ENCODE peak calls at places on chromosome 13, in seven cellular contexts. One of them, this sample, is unnamed.

GRCh38 chr13:23668557-23668956 is 98.3 kb downstream of the TNFRSF19 start:
- DNase-seq in T-cell: no peak
- DNase-seq in naive thymus-derived CD8-positive, alpha-beta T cell: no peak
- DNase-seq in astrocyte of the spinal cord: no peak
- DNase-seq in stimulated activated CD4-positive, alpha-beta T cell treated with anti-CD3 and anti-CD28 coated beads, Interleukin-4, amount 100 ng/mL, for 48 hours: no peak
- DNase-seq in T-helper 17 cell: no peak
- DNase-seq in mesenteric fat pad: no peak
- DNase-seq in this sample: no peak

GRCh38 chr13:113814435-113814821 is 49.4 kb downstream of the GAS6 start:
- DNase-seq in astrocyte of the spinal cord: peak
- DNase-seq in naive thymus-derived CD8-positive, alpha-beta T cell: no peak
- DNase-seq in T-cell: no peak
- DNase-seq in T-helper 17 cell: no peak
- DNase-seq in mesenteric fat pad: no peak
- DNase-seq in stimulated activated CD4-positive, alpha-beta T cell treated with anti-CD3 and anti-CD28 coated beads, Interleukin-4, amount 100 ng/mL, for 48 hours: no peak
- DNase-seq in this sample: no peak

GRCh38 chr13:40330950-40331349 is 335.5 kb downstream of the FOXO1 start:
- DNase-seq in stimulated activated CD4-positive, alpha-beta T cell treated with anti-CD3 and anti-CD28 coated beads, Interleukin-4, amount 100 ng/mL, for 48 hours: no peak
- DNase-seq in astrocyte of the spinal cord: no peak
- DNase-seq in mesenteric fat pad: no peak
- DNase-seq in T-cell: no peak
- DNase-seq in T-helper 17 cell: no peak
- DNase-seq in naive thymus-derived CD8-positive, alpha-beta T cell: no peak
- DNase-seq in this sample: no peak

GRCh38 chr13:24540236-24541126 is 27.9 kb upstream of the PARP4 start:
- DNase-seq in naive thymus-derived CD8-positive, alpha-beta T cell: no peak
- DNase-seq in T-helper 17 cell: no peak
- DNase-seq in T-cell: no peak
- DNase-seq in astrocyte of the spinal cord: no peak
- DNase-seq in stimulated activated CD4-positive, alpha-beta T cell treated with anti-CD3 and anti-CD28 coated beads, Interleukin-4, amount 100 ng/mL, for 48 hours: peak
- DNase-seq in mesenteric fat pad: no peak
- DNase-seq in this sample: peak

GRCh38 chr13:99686944-99687382 is 185.7 kb downstream of the TM9SF2 start:
- DNase-seq in stimulated activated CD4-positive, alpha-beta T cell treated with anti-CD3 and anti-CD28 coated beads, Interleukin-4, amount 100 ng/mL, for 48 hours: no peak
- DNase-seq in astrocyte of the spinal cord: no peak
- DNase-seq in T-cell: no peak
- DNase-seq in T-helper 17 cell: no peak
- DNase-seq in naive thymus-derived CD8-positive, alpha-beta T cell: no peak
- DNase-seq in mesenteric fat pad: no peak
- DNase-seq in this sample: no peak

GRCh38 chr13:33612641-33613638 is 205.0 kb upstream of the RFC3 start:
- DNase-seq in naive thymus-derived CD8-positive, alpha-beta T cell: no peak
- DNase-seq in T-cell: no peak
- DNase-seq in mesenteric fat pad: no peak
- DNase-seq in astrocyte of the spinal cord: no peak
- DNase-seq in T-helper 17 cell: no peak
- DNase-seq in stimulated activated CD4-positive, alpha-beta T cell treated with anti-CD3 and anti-CD28 coated beads, Interleukin-4, amount 100 ng/mL, for 48 hours: no peak
- DNase-seq in this sample: peak

GRCh38 chr13:27954406-27954851 is 14.7 kb downstream of the CDX2 start:
- DNase-seq in naive thymus-derived CD8-positive, alpha-beta T cell: no peak
- DNase-seq in stimulated activated CD4-positive, alpha-beta T cell treated with anti-CD3 and anti-CD28 coated beads, Interleukin-4, amount 100 ng/mL, for 48 hours: no peak
- DNase-seq in mesenteric fat pad: no peak
- DNase-seq in astrocyte of the spinal cord: no peak
- DNase-seq in T-cell: no peak
- DNase-seq in T-helper 17 cell: no peak
- DNase-seq in this sample: no peak

GRCh38 chr13:75393839-75394238 is 88.1 kb downstream of the TBC1D4 start:
- DNase-seq in astrocyte of the spinal cord: no peak
- DNase-seq in T-helper 17 cell: no peak
- DNase-seq in stimulated activated CD4-positive, alpha-beta T cell treated with anti-CD3 and anti-CD28 coated beads, Interleukin-4, amount 100 ng/mL, for 48 hours: no peak
- DNase-seq in naive thymus-derived CD8-positive, alpha-beta T cell: no peak
- DNase-seq in T-cell: no peak
- DNase-seq in mesenteric fat pad: no peak
- DNase-seq in this sample: no peak

GRCh38 chr13:59494560-59494970 is 669.2 kb downstream of the DIAPH3 start:
- DNase-seq in T-helper 17 cell: no peak
- DNase-seq in T-cell: no peak
- DNase-seq in naive thymus-derived CD8-positive, alpha-beta T cell: no peak
- DNase-seq in astrocyte of the spinal cord: peak
- DNase-seq in stimulated activated CD4-positive, alpha-beta T cell treated with anti-CD3 and anti-CD28 coated beads, Interleukin-4, amount 100 ng/mL, for 48 hours: no peak
- DNase-seq in mesenteric fat pad: no peak
- DNase-seq in this sample: no peak

GRCh38 chr13:112839347-112840105 is 129.5 kb upstream of the MCF2L start:
- DNase-seq in mesenteric fat pad: peak
- DNase-seq in naive thymus-derived CD8-positive, alpha-beta T cell: no peak
- DNase-seq in T-helper 17 cell: no peak
- DNase-seq in astrocyte of the spinal cord: peak
- DNase-seq in stimulated activated CD4-positive, alpha-beta T cell treated with anti-CD3 and anti-CD28 coated beads, Interleukin-4, amount 100 ng/mL, for 48 hours: no peak
- DNase-seq in T-cell: no peak
- DNase-seq in this sample: no peak

GRCh38 chr13:27770809-27771208 is 21.5 kb upstream of the GSX1 start:
- DNase-seq in T-cell: peak
- DNase-seq in mesenteric fat pad: no peak
- DNase-seq in naive thymus-derived CD8-positive, alpha-beta T cell: no peak
- DNase-seq in astrocyte of the spinal cord: no peak
- DNase-seq in stimulated activated CD4-positive, alpha-beta T cell treated with anti-CD3 and anti-CD28 coated beads, Interleukin-4, amount 100 ng/mL, for 48 hours: no peak
- DNase-seq in T-helper 17 cell: no peak
- DNase-seq in this sample: no peak

GRCh38 chr13:95335667-95336066 is 34.4 kb upstream of the ABCC4 start:
- DNase-seq in mesenteric fat pad: no peak
- DNase-seq in stimulated activated CD4-positive, alpha-beta T cell treated with anti-CD3 and anti-CD28 coated beads, Interleukin-4, amount 100 ng/mL, for 48 hours: no peak
- DNase-seq in naive thymus-derived CD8-positive, alpha-beta T cell: no peak
- DNase-seq in T-helper 17 cell: no peak
- DNase-seq in astrocyte of the spinal cord: no peak
- DNase-seq in T-cell: no peak
- DNase-seq in this sample: no peak

GRCh38 chr13:50914848-50915247 is 5.3 kb downstream of the RNASEH2B start:
- DNase-seq in astrocyte of the spinal cord: peak
- DNase-seq in mesenteric fat pad: no peak
- DNase-seq in T-helper 17 cell: no peak
- DNase-seq in stimulated activated CD4-positive, alpha-beta T cell treated with anti-CD3 and anti-CD28 coated beads, Interleukin-4, amount 100 ng/mL, for 48 hours: no peak
- DNase-seq in T-cell: no peak
- DNase-seq in naive thymus-derived CD8-positive, alpha-beta T cell: no peak
- DNase-seq in this sample: no peak

GRCh38 chr13:27427663-27428062 is 3.2 kb downstream of the GTF3A start:
- DNase-seq in naive thymus-derived CD8-positive, alpha-beta T cell: no peak
- DNase-seq in T-helper 17 cell: no peak
- DNase-seq in stimulated activated CD4-positive, alpha-beta T cell treated with anti-CD3 and anti-CD28 coated beads, Interleukin-4, amount 100 ng/mL, for 48 hours: no peak
- DNase-seq in astrocyte of the spinal cord: no peak
- DNase-seq in mesenteric fat pad: no peak
- DNase-seq in T-cell: no peak
- DNase-seq in this sample: no peak

GRCh38 chr13:95452376-95452775 is 100.1 kb upstream of the CLDN10 start:
- DNase-seq in stimulated activated CD4-positive, alpha-beta T cell treated with anti-CD3 and anti-CD28 coated beads, Interleukin-4, amount 100 ng/mL, for 48 hours: no peak
- DNase-seq in T-helper 17 cell: no peak
- DNase-seq in mesenteric fat pad: no peak
- DNase-seq in naive thymus-derived CD8-positive, alpha-beta T cell: no peak
- DNase-seq in T-cell: no peak
- DNase-seq in astrocyte of the spinal cord: peak
- DNase-seq in this sample: no peak

GRCh38 chr13:27403252-27403678 is 21.2 kb upstream of the GTF3A start:
- DNase-seq in astrocyte of the spinal cord: peak
- DNase-seq in T-cell: no peak
- DNase-seq in mesenteric fat pad: no peak
- DNase-seq in T-helper 17 cell: no peak
- DNase-seq in naive thymus-derived CD8-positive, alpha-beta T cell: no peak
- DNase-seq in stimulated activated CD4-positive, alpha-beta T cell treated with anti-CD3 and anti-CD28 coated beads, Interleukin-4, amount 100 ng/mL, for 48 hours: no peak
- DNase-seq in this sample: no peak

GRCh38 chr13:90533866-90534265 is 813.6 kb upstream of the MIR17HG start:
- DNase-seq in T-cell: no peak
- DNase-seq in naive thymus-derived CD8-positive, alpha-beta T cell: no peak
- DNase-seq in astrocyte of the spinal cord: no peak
- DNase-seq in stimulated activated CD4-positive, alpha-beta T cell treated with anti-CD3 and anti-CD28 coated beads, Interleukin-4, amount 100 ng/mL, for 48 hours: no peak
- DNase-seq in mesenteric fat pad: no peak
- DNase-seq in T-helper 17 cell: no peak
- DNase-seq in this sample: no peak

GRCh38 chr13:46386996-46387851 is at the start of gene RUBCNL:
- DNase-seq in mesenteric fat pad: no peak
- DNase-seq in T-helper 17 cell: no peak
- DNase-seq in stimulated activated CD4-positive, alpha-beta T cell treated with anti-CD3 and anti-CD28 coated beads, Interleukin-4, amount 100 ng/mL, for 48 hours: peak
- DNase-seq in naive thymus-derived CD8-positive, alpha-beta T cell: no peak
- DNase-seq in astrocyte of the spinal cord: peak
- DNase-seq in T-cell: peak
- DNase-seq in this sample: peak

GRCh38 chr13:91236942-91237341 is 110.5 kb upstream of the MIR17HG start:
- DNase-seq in astrocyte of the spinal cord: no peak
- DNase-seq in T-helper 17 cell: no peak
- DNase-seq in naive thymus-derived CD8-positive, alpha-beta T cell: no peak
- DNase-seq in mesenteric fat pad: no peak
- DNase-seq in T-cell: no peak
- DNase-seq in stimulated activated CD4-positive, alpha-beta T cell treated with anti-CD3 and anti-CD28 coated beads, Interleukin-4, amount 100 ng/mL, for 48 hours: no peak
- DNase-seq in this sample: no peak

GRCh38 chr13:111474136-111475002 is 153.9 kb downstream of the TEX29 start:
- DNase-seq in mesenteric fat pad: no peak
- DNase-seq in stimulated activated CD4-positive, alpha-beta T cell treated with anti-CD3 and anti-CD28 coated beads, Interleukin-4, amount 100 ng/mL, for 48 hours: no peak
- DNase-seq in T-cell: no peak
- DNase-seq in naive thymus-derived CD8-positive, alpha-beta T cell: no peak
- DNase-seq in T-helper 17 cell: no peak
- DNase-seq in astrocyte of the spinal cord: peak
- DNase-seq in this sample: peak

GRCh38 chr13:66940113-66940512 is 290.0 kb downstream of the PCDH9 start:
- DNase-seq in stimulated activated CD4-positive, alpha-beta T cell treated with anti-CD3 and anti-CD28 coated beads, Interleukin-4, amount 100 ng/mL, for 48 hours: no peak
- DNase-seq in T-helper 17 cell: no peak
- DNase-seq in astrocyte of the spinal cord: no peak
- DNase-seq in mesenteric fat pad: no peak
- DNase-seq in T-cell: no peak
- DNase-seq in naive thymus-derived CD8-positive, alpha-beta T cell: no peak
- DNase-seq in this sample: no peak

GRCh38 chr13:37811441-37811840 is 58.1 kb downstream of the TRPC4 start:
- DNase-seq in naive thymus-derived CD8-positive, alpha-beta T cell: no peak
- DNase-seq in astrocyte of the spinal cord: no peak
- DNase-seq in T-cell: no peak
- DNase-seq in mesenteric fat pad: no peak
- DNase-seq in stimulated activated CD4-positive, alpha-beta T cell treated with anti-CD3 and anti-CD28 coated beads, Interleukin-4, amount 100 ng/mL, for 48 hours: no peak
- DNase-seq in T-helper 17 cell: no peak
- DNase-seq in this sample: no peak

GRCh38 chr13:41651413-41652068 is 194.2 kb downstream of the RGCC start:
- DNase-seq in stimulated activated CD4-positive, alpha-beta T cell treated with anti-CD3 and anti-CD28 coated beads, Interleukin-4, amount 100 ng/mL, for 48 hours: no peak
- DNase-seq in naive thymus-derived CD8-positive, alpha-beta T cell: no peak
- DNase-seq in T-cell: no peak
- DNase-seq in mesenteric fat pad: no peak
- DNase-seq in T-helper 17 cell: no peak
- DNase-seq in astrocyte of the spinal cord: no peak
- DNase-seq in this sample: no peak

GRCh38 chr13:71625183-71625582 is 241.8 kb downstream of the DACH1 start:
- DNase-seq in stimulated activated CD4-positive, alpha-beta T cell treated with anti-CD3 and anti-CD28 coated beads, Interleukin-4, amount 100 ng/mL, for 48 hours: no peak
- DNase-seq in T-helper 17 cell: no peak
- DNase-seq in naive thymus-derived CD8-positive, alpha-beta T cell: no peak
- DNase-seq in mesenteric fat pad: no peak
- DNase-seq in T-cell: no peak
- DNase-seq in astrocyte of the spinal cord: no peak
- DNase-seq in this sample: no peak

GRCh38 chr13:76882431-76882830 is 3.8 kb downstream of the KCTD12 start:
- DNase-seq in T-cell: no peak
- DNase-seq in stimulated activated CD4-positive, alpha-beta T cell treated with anti-CD3 and anti-CD28 coated beads, Interleukin-4, amount 100 ng/mL, for 48 hours: no peak
- DNase-seq in naive thymus-derived CD8-positive, alpha-beta T cell: no peak
- DNase-seq in T-helper 17 cell: no peak
- DNase-seq in astrocyte of the spinal cord: peak
- DNase-seq in mesenteric fat pad: no peak
- DNase-seq in this sample: no peak

GRCh38 chr13:23365652-23366051 is 67.8 kb downstream of the SACS start:
- DNase-seq in stimulated activated CD4-positive, alpha-beta T cell treated with anti-CD3 and anti-CD28 coated beads, Interleukin-4, amount 100 ng/mL, for 48 hours: no peak
- DNase-seq in astrocyte of the spinal cord: no peak
- DNase-seq in mesenteric fat pad: no peak
- DNase-seq in T-cell: no peak
- DNase-seq in naive thymus-derived CD8-positive, alpha-beta T cell: no peak
- DNase-seq in T-helper 17 cell: no peak
- DNase-seq in this sample: no peak

GRCh38 chr13:74819549-74819948 is 662.4 kb downstream of the TBC1D4 start:
- DNase-seq in stimulated activated CD4-positive, alpha-beta T cell treated with anti-CD3 and anti-CD28 coated beads, Interleukin-4, amount 100 ng/mL, for 48 hours: no peak
- DNase-seq in T-helper 17 cell: no peak
- DNase-seq in mesenteric fat pad: no peak
- DNase-seq in naive thymus-derived CD8-positive, alpha-beta T cell: no peak
- DNase-seq in T-cell: no peak
- DNase-seq in astrocyte of the spinal cord: no peak
- DNase-seq in this sample: no peak

GRCh38 chr13:113157929-113158747 is at the start of gene PROZ:
- DNase-seq in stimulated activated CD4-positive, alpha-beta T cell treated with anti-CD3 and anti-CD28 coated beads, Interleukin-4, amount 100 ng/mL, for 48 hours: no peak
- DNase-seq in mesenteric fat pad: no peak
- DNase-seq in astrocyte of the spinal cord: no peak
- DNase-seq in T-cell: no peak
- DNase-seq in T-helper 17 cell: no peak
- DNase-seq in naive thymus-derived CD8-positive, alpha-beta T cell: no peak
- DNase-seq in this sample: no peak

GRCh38 chr13:22298530-22298929 is 627.7 kb downstream of the FGF9 start:
- DNase-seq in T-cell: no peak
- DNase-seq in astrocyte of the spinal cord: no peak
- DNase-seq in mesenteric fat pad: no peak
- DNase-seq in naive thymus-derived CD8-positive, alpha-beta T cell: no peak
- DNase-seq in T-helper 17 cell: no peak
- DNase-seq in stimulated activated CD4-positive, alpha-beta T cell treated with anti-CD3 and anti-CD28 coated beads, Interleukin-4, amount 100 ng/mL, for 48 hours: no peak
- DNase-seq in this sample: no peak

GRCh38 chr13:98365291-98365690 is 188.2 kb upstream of the RNF113B start:
- DNase-seq in naive thymus-derived CD8-positive, alpha-beta T cell: no peak
- DNase-seq in T-helper 17 cell: no peak
- DNase-seq in mesenteric fat pad: no peak
- DNase-seq in stimulated activated CD4-positive, alpha-beta T cell treated with anti-CD3 and anti-CD28 coated beads, Interleukin-4, amount 100 ng/mL, for 48 hours: no peak
- DNase-seq in astrocyte of the spinal cord: no peak
- DNase-seq in T-cell: no peak
- DNase-seq in this sample: no peak

GRCh38 chr13:114203536-114203935 is 24.5 kb downstream of the CFAP97D2 start:
- DNase-seq in T-helper 17 cell: peak
- DNase-seq in naive thymus-derived CD8-positive, alpha-beta T cell: peak
- DNase-seq in stimulated activated CD4-positive, alpha-beta T cell treated with anti-CD3 and anti-CD28 coated beads, Interleukin-4, amount 100 ng/mL, for 48 hours: no peak
- DNase-seq in mesenteric fat pad: no peak
- DNase-seq in astrocyte of the spinal cord: no peak
- DNase-seq in T-cell: peak
- DNase-seq in this sample: no peak

GRCh38 chr13:33363328-33363727 is 77.8 kb upstream of the STARD13 start:
- DNase-seq in T-cell: no peak
- DNase-seq in astrocyte of the spinal cord: no peak
- DNase-seq in stimulated activated CD4-positive, alpha-beta T cell treated with anti-CD3 and anti-CD28 coated beads, Interleukin-4, amount 100 ng/mL, for 48 hours: no peak
- DNase-seq in mesenteric fat pad: no peak
- DNase-seq in T-helper 17 cell: no peak
- DNase-seq in naive thymus-derived CD8-positive, alpha-beta T cell: no peak
- DNase-seq in this sample: no peak

GRCh38 chr13:34587586-34587985 is 354.5 kb upstream of the NBEA start:
- DNase-seq in stimulated activated CD4-positive, alpha-beta T cell treated with anti-CD3 and anti-CD28 coated beads, Interleukin-4, amount 100 ng/mL, for 48 hours: no peak
- DNase-seq in T-helper 17 cell: no peak
- DNase-seq in mesenteric fat pad: no peak
- DNase-seq in T-cell: no peak
- DNase-seq in astrocyte of the spinal cord: no peak
- DNase-seq in naive thymus-derived CD8-positive, alpha-beta T cell: no peak
- DNase-seq in this sample: no peak

GRCh38 chr13:32314968-32315254 is 252 bp downstream of the ZAR1L start:
- DNase-seq in stimulated activated CD4-positive, alpha-beta T cell treated with anti-CD3 and anti-CD28 coated beads, Interleukin-4, amount 100 ng/mL, for 48 hours: peak
- DNase-seq in astrocyte of the spinal cord: peak
- DNase-seq in mesenteric fat pad: no peak
- DNase-seq in naive thymus-derived CD8-positive, alpha-beta T cell: peak
- DNase-seq in T-cell: peak
- DNase-seq in T-helper 17 cell: peak
- DNase-seq in this sample: no peak

GRCh38 chr13:112965103-112965502 is 3.9 kb upstream of the MCF2L start:
- DNase-seq in T-cell: no peak
- DNase-seq in T-helper 17 cell: no peak
- DNase-seq in mesenteric fat pad: no peak
- DNase-seq in astrocyte of the spinal cord: no peak
- DNase-seq in naive thymus-derived CD8-positive, alpha-beta T cell: no peak
- DNase-seq in stimulated activated CD4-positive, alpha-beta T cell treated with anti-CD3 and anti-CD28 coated beads, Interleukin-4, amount 100 ng/mL, for 48 hours: no peak
- DNase-seq in this sample: no peak